ENCODE peak calls at places on chromosomes 12 and 14, in ten cellular contexts. P is fibroblast of lung; M is dorsolateral prefrontal cortex; Z is A673; E is lower lobe of right lung; J is CD8-positive, alpha-beta T cell; H is effector memory CD4-positive, alpha-beta T cell; S is upper lobe of right lung; A is CD8-positive, alpha-beta memory T cell; G is OCI-LY7. F is an unnamed sample.

GRCh38 chr14:60931206-60931605 is 49.7 kb downstream of the TRMT5 start:
- DNase-seq in P (no peak), G (peak), H (no peak), M (no peak), A (no peak), S (no peak), J (no peak), E (no peak), Z (no peak), F (no peak)

GRCh38 chr14:68729556-68729955 is 63.3 kb downstream of the ZFP36L1 start:
- DNase-seq in G (no peak), H (no peak), M (no peak), E (no peak), A (no peak), S (no peak), Z (no peak), J (no peak), P (no peak), F (no peak)

GRCh38 chr12:45369065-45369464 is 153.2 kb downstream of the ANO6 start:
- DNase-seq in Z (no peak), J (no peak), H (no peak), E (no peak), M (no peak), G (no peak), A (no peak), S (no peak), P (peak), F (no peak)

GRCh38 chr12:27965966-27966365 is 6.6 kb downstream of the PTHLH start:
- DNase-seq in J (no peak), Z (no peak), S (no peak), E (no peak), M (no peak), G (no peak), P (peak), H (no peak), A (no peak), F (no peak)

GRCh38 chr12:86777335-86777734 is 521.1 kb upstream of the MGAT4C start:
- DNase-seq in P (no peak), G (no peak), M (no peak), A (no peak), Z (no peak), J (no peak), H (no peak), E (no peak), S (no peak), F (no peak)

GRCh38 chr12:114904254-114905003 is 220.5 kb upstream of the TBX3 start:
- DNase-seq in S (no peak), G (no peak), Z (no peak), J (no peak), E (no peak), P (peak), H (no peak), M (no peak), A (no peak), F (no peak)

GRCh38 chr12:58896278-58896677 is 24.0 kb downstream of the LRIG3 start:
- DNase-seq in P (no peak), J (no peak), Z (no peak), A (no peak), E (no peak), S (no peak), G (no peak), M (no peak), H (no peak), F (no peak)

GRCh38 chr12:674272-674781 is 11.1 kb upstream of the NINJ2 start:
- DNase-seq in J (peak), A (peak), Z (peak), M (no peak), G (peak), P (no peak), S (no peak), E (no peak), H (peak), F (peak)

GRCh38 chr12:8513203-8513602 is at the start of gene CLEC4D:
- DNase-seq in A (no peak), S (no peak), P (no peak), H (no peak), J (no peak), Z (no peak), E (no peak), M (no peak), G (no peak), F (no peak)

GRCh38 chr12:33514893-33515292 is 75.3 kb upstream of the SYT10 start:
- DNase-seq in P (no peak), H (no peak), M (no peak), A (no peak), S (no peak), E (no peak), G (no peak), J (no peak), Z (no peak), F (no peak)

GRCh38 chr14:51607677-51608076 is 44.0 kb upstream of the FRMD6 start:
- DNase-seq in Z (no peak), A (no peak), J (no peak), H (no peak), S (no peak), E (no peak), G (no peak), M (no peak), P (peak), F (no peak)

GRCh38 chr12:45217846-45218245 is 2.0 kb downstream of the ANO6 start:
- DNase-seq in P (no peak), G (no peak), Z (no peak), J (no peak), M (no peak), S (no peak), A (no peak), E (no peak), H (no peak), F (no peak)

GRCh38 chr12:34600592-34601462 is 578.5 kb downstream of the ALG10 start:
- DNase-seq in M (no peak), G (no peak), H (no peak), E (peak), Z (no peak), S (peak), A (no peak), P (no peak), J (no peak), F (no peak)

GRCh38 chr12:32444895-32445294 is 45.5 kb downstream of the FGD4 start:
- DNase-seq in S (no peak), P (peak), H (no peak), M (no peak), J (no peak), G (no peak), Z (peak), E (no peak), A (no peak), F (no peak)

GRCh38 chr14:31449971-31450610 is 7.2 kb downstream of the DTD2 start:
- DNase-seq in E (no peak), G (peak), M (no peak), H (no peak), Z (peak), J (no peak), P (peak), S (no peak), A (no peak), F (peak)

GRCh38 chr14:89466460-89466859 is 49.4 kb upstream of the FOXN3 start:
- DNase-seq in P (no peak), Z (no peak), H (no peak), G (no peak), J (peak), E (no peak), S (no peak), M (no peak), A (peak), F (no peak)

GRCh38 chr14:100141133-100141497 is 18.3 kb downstream of the DEGS2 start:
- DNase-seq in G (no peak), S (no peak), A (no peak), M (no peak), H (no peak), P (no peak), J (no peak), Z (no peak), E (no peak), F (no peak)
- H3K27ac ChIP-seq in G (no peak), S (peak), A (peak), M (peak), H (no peak), P (no peak), J (no peak), Z (no peak), E (peak), F (no peak)

GRCh38 chr12:14931791-14932560 is 6.4 kb downstream of the ERP27 start:
- DNase-seq in P (no peak), M (no peak), J (no peak), G (no peak), E (no peak), H (no peak), Z (no peak), A (no peak), S (no peak), F (no peak)

GRCh38 chr12:14928946-14929345 is 9.4 kb downstream of the ERP27 start:
- DNase-seq in G (no peak), H (no peak), M (no peak), Z (no peak), J (no peak), E (no peak), S (no peak), P (no peak), A (no peak), F (no peak)

GRCh38 chr12:14934511-14934910 is 3.8 kb downstream of the ERP27 start:
- DNase-seq in Z (no peak), G (no peak), S (no peak), J (no peak), H (no peak), P (no peak), M (no peak), A (no peak), E (no peak), F (no peak)

GRCh38 chr12:14930299-14930698 is 8.0 kb downstream of the ERP27 start:
- DNase-seq in J (no peak), G (no peak), P (no peak), A (no peak), Z (no peak), S (no peak), H (no peak), M (no peak), E (no peak), F (no peak)

DNA sequence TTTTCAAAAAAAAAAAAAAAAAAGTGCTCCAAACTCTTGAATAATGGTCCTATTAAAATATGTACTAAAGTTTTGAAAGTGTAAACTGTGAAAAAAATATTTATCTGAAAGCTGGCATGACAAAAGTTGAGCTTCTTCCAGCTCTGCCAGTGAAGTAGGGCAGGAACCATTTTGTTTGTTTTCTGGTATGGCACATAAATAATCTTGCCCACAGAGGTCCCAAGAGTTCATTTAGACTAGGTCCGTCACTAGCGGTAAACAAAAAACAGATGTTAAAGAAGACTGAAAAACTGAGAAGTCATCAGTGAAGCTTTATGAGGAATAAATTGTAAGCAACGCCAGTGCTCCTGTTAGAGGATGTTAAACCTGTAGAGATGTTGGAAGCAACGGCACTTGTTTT is 7.0 kb downstream of the ERP27 start:
- DNase-seq in H (no peak), J (no peak), M (no peak), P (peak), Z (no peak), G (no peak), E (no peak), A (no peak), S (no peak), F (no peak)
- H3K4me3 ChIP-seq in H (no peak), J (no peak), M (no peak), P (no peak), Z (no peak), G (no peak), E (no peak), A (no peak), S (no peak), F (no peak)

DNA sequence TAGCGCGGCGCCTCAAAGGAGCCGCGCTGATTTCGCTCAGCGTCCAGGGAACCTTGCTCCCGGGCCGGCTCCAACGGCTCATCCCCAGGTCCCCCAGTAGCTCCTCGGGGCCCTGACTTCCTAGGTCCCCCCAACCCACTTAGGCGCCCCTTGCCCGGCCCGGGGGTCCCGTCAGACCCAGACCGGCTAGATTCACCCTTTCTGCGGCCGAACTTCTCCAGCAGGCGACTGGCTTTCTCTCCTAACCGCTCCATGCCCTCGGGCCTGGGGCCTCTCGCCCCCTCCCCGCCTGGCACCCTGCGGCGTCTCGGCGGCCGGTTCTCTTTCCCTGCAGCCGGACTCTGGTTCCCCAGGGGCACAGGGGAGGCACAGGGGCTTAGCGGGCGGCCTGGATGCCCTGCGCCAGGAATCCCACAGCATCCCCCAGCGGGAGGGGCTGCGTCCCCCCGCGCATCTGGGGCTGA is 306 bp downstream of the AJUBA start:
- DNase-seq in Z (peak), E (no peak), G (no peak), P (no peak), H (no peak), A (no peak), S (no peak), J (no peak), M (no peak), F (peak)
- H3K27ac ChIP-seq in Z (peak), E (peak), G (no peak), P (peak), H (no peak), A (no peak), S (peak), J (no peak), M (no peak), F (peak)

GRCh38 chr12:54016051-54016450 is 7.3 kb downstream of the HOXC8 start:
- DNase-seq in A (no peak), S (no peak), E (no peak), H (no peak), M (no peak), G (no peak), Z (no peak), J (no peak), P (no peak), F (no peak)
- H3K4me3 ChIP-seq in A (no peak), S (no peak), E (no peak), H (no peak), M (no peak), G (no peak), Z (peak), J (no peak), P (no peak), F (no peak)

DNA sequence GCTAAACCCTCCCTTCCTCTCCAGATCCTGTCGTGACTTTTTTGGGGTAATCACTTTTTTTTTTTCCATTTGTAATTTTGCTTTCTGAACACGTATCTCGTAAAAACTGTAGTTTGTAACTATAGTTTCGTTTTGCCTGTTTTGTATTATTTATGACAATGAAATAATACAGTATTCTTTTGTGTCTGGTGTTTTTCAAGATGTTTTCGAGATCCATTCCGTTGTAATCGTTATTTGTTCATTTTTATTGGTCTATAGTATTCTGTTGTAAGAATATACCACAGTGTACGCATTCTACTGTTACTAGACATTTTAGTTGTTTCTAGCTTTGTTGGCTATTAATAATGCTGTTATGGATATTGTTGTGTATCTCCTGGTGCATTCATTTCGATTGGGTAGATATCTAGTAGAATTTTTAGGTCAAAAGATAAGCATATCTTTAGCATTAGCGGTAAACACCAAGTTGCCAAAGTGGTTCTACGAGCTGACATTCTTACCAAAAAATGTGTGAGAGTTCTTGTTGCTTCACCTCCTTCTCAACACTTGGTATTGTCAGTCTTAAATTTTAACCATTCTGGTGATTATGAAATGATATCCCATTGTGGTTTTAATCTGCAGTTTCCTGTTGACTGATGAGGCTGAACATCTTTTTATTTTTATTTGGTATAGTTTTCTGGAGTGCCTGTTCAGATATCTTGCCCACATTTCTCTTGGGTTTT is 92.3 kb upstream of the EVL start:
- DNase-seq in M (no peak), Z (peak), H (no peak), J (no peak), S (no peak), E (no peak), G (no peak), P (no peak), A (no peak), F (no peak)
- H3K27ac ChIP-seq in M (no peak), Z (peak), H (no peak), J (no peak), S (peak), E (peak), G (no peak), P (peak), A (no peak), F (no peak)

DNA sequence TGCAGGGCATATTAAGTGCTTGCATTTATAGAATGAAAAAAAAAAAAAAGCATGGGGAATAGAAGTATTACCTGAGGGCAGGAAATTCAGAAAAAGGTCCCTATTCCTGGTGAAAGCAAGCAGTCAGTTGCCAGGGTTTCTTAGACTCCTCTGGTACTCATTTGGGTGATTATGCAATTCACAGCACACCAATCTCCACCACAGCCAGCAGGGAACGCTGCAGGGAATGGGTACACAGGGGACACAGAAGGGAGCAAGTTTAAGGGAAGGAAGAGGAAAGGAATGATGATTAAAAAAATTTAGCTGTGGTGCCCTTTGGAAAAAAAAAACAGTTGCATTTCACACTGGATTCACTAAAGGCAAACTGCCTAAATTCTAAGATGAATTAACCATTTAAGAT is 14.2 kb downstream of the BLTP3B start:
- DNase-seq in E (no peak), J (no peak), Z (peak), H (no peak), G (no peak), S (no peak), M (no peak), A (no peak), P (peak), F (no peak)
- H3K4me3 ChIP-seq in E (no peak), J (no peak), Z (peak), H (no peak), G (no peak), S (no peak), M (no peak), A (no peak), P (no peak), F (no peak)

F was measured in naive thymus-derived CD4-positive, alpha-beta T cell.